ENCODE peak calls at places on chromosomes 12 and 14, in seven cellular contexts. B is endothelial cell of umbilical vein, R is cardiac muscle cell, U is foreskin keratinocyte, N is WERI-Rb-1, A is astrocyte, I is NT2/D1. W is an unnamed sample.

GRCh38 chr12:19482551-19483109 is 43.3 kb downstream of the AEBP2 start:
- DNase-seq in B (no peak), R (peak; percentile 16), U (no peak), N (no peak), A (no peak), I (no peak), W (no peak)

GRCh38 chr12:29157486-29157946 is 8.4 kb downstream of the FAR2 start:
- DNase-seq in B (peak; percentile 78), R (no peak), U (no peak), N (no peak), A (peak; percentile 85), I (no peak), W (no peak)

GRCh38 chr12:118038122-118038521 is 21.6 kb downstream of the RFC5 start:
- DNase-seq in B (no peak), R (no peak), U (no peak), N (no peak), A (no peak), I (no peak), W (no peak)

GRCh38 chr12:30134229-30134628 is 350.5 kb upstream of the TMTC1 start:
- DNase-seq in B (no peak), R (peak; percentile 20), U (no peak), N (no peak), A (no peak), I (peak; percentile 39), W (no peak)

GRCh38 chr14:22460461-22461195 is 128.4 kb downstream of the DAD1 start:
- DNase-seq in B (no peak), R (no peak), U (no peak), N (no peak), A (peak; percentile 89), I (no peak), W (no peak)

GRCh38 chr12:27456618-27457017 is 10.1 kb downstream of the SMCO2 start:
- DNase-seq in B (no peak), R (no peak), U (no peak), N (no peak), A (no peak), I (no peak), W (no peak)

GRCh38 chr14:51783765-51784164 is 76.6 kb upstream of the GNG2 start:
- DNase-seq in B (no peak), R (no peak), U (no peak), N (no peak), A (peak; percentile 39), I (no peak), W (no peak)

GRCh38 chr12:111841236-111841749 is 735 bp upstream of the MAPKAPK5 start:
- DNase-seq in B (peak; percentile 63), R (no peak), U (no peak), N (no peak), A (no peak), I (no peak), W (no peak)

GRCh38 chr14:81062816-81063215 is 107.4 kb downstream of the TSHR start:
- DNase-seq in B (no peak), R (peak; percentile 20), U (no peak), N (peak; percentile 29), A (no peak), I (no peak), W (no peak)

GRCh38 chr12:130223767-130224244 is 61.5 kb downstream of the FZD10 start:
- DNase-seq in B (no peak), R (no peak), U (no peak), N (no peak), A (no peak), I (no peak), W (no peak)

GRCh38 chr12:130224613-130225012 is 62.3 kb downstream of the FZD10 start:
- DNase-seq in B (no peak), R (no peak), U (no peak), N (peak; percentile 35), A (no peak), I (no peak), W (no peak)

GRCh38 chr12:130220361-130220760 is 58.1 kb downstream of the FZD10 start:
- DNase-seq in B (no peak), R (no peak), U (no peak), N (no peak), A (no peak), I (peak; percentile 36), W (no peak)

GRCh38 chr12:130225347-130225746 is 63.1 kb downstream of the FZD10 start:
- DNase-seq in B (no peak), R (no peak), U (no peak), N (peak; percentile 40), A (no peak), I (no peak), W (no peak)

DNA sequence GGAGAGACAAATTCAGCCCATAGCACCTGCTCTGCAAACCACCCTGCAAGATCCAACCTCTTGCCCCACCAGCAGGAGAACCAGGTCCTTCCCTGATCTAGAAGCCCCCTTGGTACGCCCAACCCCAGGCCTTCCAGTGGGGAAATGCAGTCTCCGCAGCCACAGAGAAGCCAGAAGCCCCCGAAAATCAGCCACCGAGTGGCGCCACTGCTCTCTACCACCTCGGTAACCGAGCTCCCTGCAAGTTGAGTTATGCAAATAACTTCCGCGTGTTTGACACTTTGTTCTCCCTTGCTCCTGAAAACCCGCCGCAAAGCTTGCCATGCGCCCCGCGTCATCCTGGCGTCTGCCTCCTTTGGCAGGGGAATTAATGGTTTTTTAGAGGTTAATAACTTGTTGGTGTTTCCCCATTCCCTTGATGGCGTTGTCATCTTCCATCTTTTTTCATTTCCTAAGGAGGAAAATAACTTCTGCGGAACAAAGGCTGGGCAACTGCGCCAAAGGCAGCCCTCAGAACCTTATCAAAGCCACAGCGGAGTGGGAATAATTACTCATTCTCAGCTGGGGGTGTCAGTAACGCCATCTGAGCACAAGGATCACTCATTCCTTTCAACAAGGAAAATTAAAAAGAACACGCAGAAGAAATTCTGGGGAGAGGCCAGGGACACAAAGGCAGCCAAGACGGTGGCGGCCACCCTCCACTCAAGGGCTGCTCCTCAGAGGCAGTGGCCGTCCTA is 60.4 kb downstream of the FZD10 start:
- DNase-seq in B (no peak), R (no peak), U (no peak), N (peak; percentile 56), A (no peak), I (no peak), W (no peak)
- H3K27me3 ChIP-seq in B (no peaks in the 10 kb centered on the region), R (peaks cover 87% of the 10 kb centered on the region), U (no peaks in the 10 kb centered on the region), N (no peaks in the 10 kb centered on the region), A (no peaks in the 10 kb centered on the region), I (peaks cover 11% of the 10 kb centered on the region), W (no peaks in the 10 kb centered on the region)

DNA sequence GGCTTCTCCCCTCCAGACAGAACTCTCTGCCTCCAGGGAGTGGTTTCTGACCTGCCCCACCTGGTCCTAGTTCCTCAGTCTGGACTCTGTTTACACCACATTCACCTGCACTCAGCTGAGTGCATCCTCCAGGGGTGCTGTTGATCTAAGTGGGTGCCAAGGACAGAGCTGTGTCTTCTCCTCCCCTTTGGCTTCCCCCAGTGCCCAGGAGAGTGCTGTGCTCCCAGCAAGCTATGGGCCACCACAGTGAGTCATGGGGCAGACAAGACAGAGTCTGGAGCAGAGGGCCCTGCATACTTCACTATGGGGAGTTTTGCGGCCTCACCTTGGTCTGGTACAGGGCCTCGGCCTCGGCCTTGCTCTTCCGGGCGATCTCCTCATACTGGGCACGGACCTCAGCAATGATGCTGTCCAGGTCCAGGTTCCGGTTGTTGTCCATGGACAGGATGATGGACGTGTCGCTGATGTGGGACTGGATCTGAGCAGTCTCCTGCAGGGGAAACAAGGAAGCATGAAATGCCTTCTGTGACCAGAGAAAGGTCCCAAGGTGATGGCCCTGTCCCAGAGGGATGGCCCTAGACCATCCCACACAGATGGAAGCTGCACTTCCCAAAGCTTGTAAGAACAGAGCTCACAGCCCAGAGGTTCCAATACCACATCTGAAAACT is 4.9 kb downstream of the KRT73 start:
- DNase-seq in B (no peak), R (no peak), U (no peak), N (no peak), A (no peak), I (no peak), W (peak; percentile 30)
- H3K27me3 ChIP-seq in B (no peaks in the 10 kb centered on the region), R (peaks cover 70% of the 10 kb centered on the region), U (peaks cover 53% of the 10 kb centered on the region), N (peaks cover 92% of the 10 kb centered on the region), A (peaks cover 13% of the 10 kb centered on the region), I (peaks cover 17% of the 10 kb centered on the region), W (peaks cover 5% of the 10 kb centered on the region)

DNA sequence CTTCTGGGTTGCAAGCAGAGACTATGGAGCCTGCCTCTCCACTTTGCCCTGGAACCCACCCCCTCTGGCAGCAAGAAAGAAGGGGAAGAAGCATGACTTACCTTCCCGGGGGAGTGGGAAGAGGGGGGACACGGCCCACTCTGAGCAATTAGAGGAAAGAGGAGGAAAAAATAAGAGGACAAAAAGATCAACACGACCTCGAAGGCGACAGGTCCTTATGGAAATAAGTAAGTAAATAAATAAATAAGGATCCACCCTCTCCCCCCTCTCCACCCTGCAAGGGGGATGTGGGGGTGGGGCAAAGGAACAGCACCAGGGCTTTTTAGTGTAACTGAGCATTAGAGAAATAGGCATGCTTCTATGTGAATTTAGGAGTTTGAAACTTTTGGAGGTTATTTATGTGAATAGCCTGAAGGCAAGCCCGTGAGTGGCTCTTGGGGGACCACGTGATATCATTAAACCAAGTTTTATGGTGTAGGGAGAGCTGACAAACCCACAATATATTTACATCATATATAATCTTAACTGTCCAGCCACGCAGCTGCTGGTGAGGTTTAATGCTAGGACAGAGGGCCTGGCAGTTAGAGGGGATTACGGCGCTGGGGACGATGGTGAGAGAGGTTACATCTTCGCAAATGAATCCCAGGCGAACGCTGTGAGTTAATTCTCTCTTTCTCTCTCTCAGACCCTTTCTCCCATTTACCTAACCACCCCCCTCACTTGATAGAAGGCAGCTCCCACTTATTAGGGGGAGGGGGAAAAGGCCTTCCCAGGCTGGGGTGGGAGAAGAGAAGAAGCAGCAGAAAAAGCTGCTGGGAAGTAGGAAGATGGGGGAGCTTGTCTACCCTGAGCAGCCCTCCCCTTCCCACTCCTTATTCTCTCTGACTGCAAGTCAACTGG is 4.8 kb downstream of the HOXC5 start:
- DNase-seq in B (no peak), R (no peak), U (no peak), N (peak; percentile 83), A (no peak), I (no peak), W (no peak)
- H3K27me3 ChIP-seq in B (peaks cover 76% of the 10 kb centered on the region), R (peaks cover 100% of the 10 kb centered on the region), U (peaks cover 7% of the 10 kb centered on the region), N (no peaks in the 10 kb centered on the region), A (peaks cover 72% of the 10 kb centered on the region), I (peaks cover 100% of the 10 kb centered on the region), W (peaks cover 6% of the 10 kb centered on the region)

GRCh38 chr14:53180272-53181221 is 27.4 kb upstream of the DDHD1 start:
- DNase-seq in B (no peak), R (peak; percentile 32), U (no peak), N (peak; percentile 27), A (no peak), I (peak; percentile 43), W (no peak)

GRCh38 chr14:53174918-53175317 is 21.8 kb upstream of the DDHD1 start:
- DNase-seq in B (no peak), R (peak; percentile 16), U (no peak), N (peak; percentile 21), A (no peak), I (no peak), W (no peak)
- H3K27me3 ChIP-seq in B (no peaks in the 10 kb centered on the region), R (no peaks in the 10 kb centered on the region), U (no peaks in the 10 kb centered on the region), N (no peaks in the 10 kb centered on the region), A (no peaks in the 10 kb centered on the region), I (no peaks in the 10 kb centered on the region), W (no peaks in the 10 kb centered on the region)

GRCh38 chr14:101004954-101005353 is 101.4 kb upstream of the RTL1 start:
- DNase-seq in B (no peak), R (no peak), U (no peak), N (no peak), A (peak; percentile 73), I (no peak), W (no peak)
- H3K27me3 ChIP-seq in B (no peaks in the 10 kb centered on the region), R (no peaks in the 10 kb centered on the region), U (no peaks in the 10 kb centered on the region), N (peaks cover 93% of the 10 kb centered on the region), A (no peaks in the 10 kb centered on the region), I (no peaks in the 10 kb centered on the region), W (no peaks in the 10 kb centered on the region)

DNA sequence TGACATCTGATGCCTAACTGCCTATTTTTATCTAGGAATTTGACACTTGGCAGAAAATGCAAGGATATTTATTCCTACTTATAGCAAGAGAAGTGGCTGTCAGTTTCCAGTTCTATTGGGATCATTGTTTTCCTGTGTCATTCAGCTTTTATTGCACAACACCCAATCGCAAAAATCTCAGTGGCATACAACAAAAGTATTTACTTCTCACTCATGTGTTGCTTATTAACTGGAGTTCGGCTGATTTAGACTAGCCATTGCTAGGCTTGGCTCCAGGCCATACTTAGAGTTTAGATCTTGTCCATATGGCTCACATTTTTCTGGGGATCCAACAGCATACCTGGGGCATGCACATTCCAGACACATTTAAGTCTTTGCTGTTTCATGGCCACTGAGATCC is 218.6 kb upstream of the SYT1 start:
- DNase-seq in B (no peak), R (no peak), U (no peak), N (no peak), A (no peak), I (no peak), W (no peak)
- H3K27me3 ChIP-seq in B (no peaks in the 10 kb centered on the region), R (no peaks in the 10 kb centered on the region), U (no peaks in the 10 kb centered on the region), N (no peaks in the 10 kb centered on the region), A (no peaks in the 10 kb centered on the region), I (peaks cover 83% of the 10 kb centered on the region), W (no peaks in the 10 kb centered on the region)

W was measured in right atrium auricular region.